ENCODE peak calls at places on chromosomes 16 and 17, in ten cellular contexts. C is GM12878, W is HCT116, Q is mammary epithelial cell, S is GM23248, E is neuronal stem cell, O is endothelial cell of umbilical vein, K is colonic mucosa, B is K562, N is kidney. X is an unnamed sample. For H3K36me3, the result is how much of the 10 kb centered on the place peaks cover.

GRCh38 chr16:24013733-24014645 is 178.2 kb downstream of the PRKCB start:
- DNase-seq in C (peak), W (no peak), Q (peak), S (no peak), E (no peak), O (no peak), K (peak), B (no peak), N (no peak), X (peak)

GRCh38 chr17:33438578-33438977 is 145.5 kb upstream of the ASIC2 start:
- DNase-seq in C (no peak), W (no peak), Q (no peak), S (no peak), E (no peak), O (no peak), K (no peak), B (peak), N (no peak), X (no peak)

GRCh38 chr17:10081571-10082169 is 116.7 kb downstream of the GAS7 start:
- DNase-seq in C (no peak), W (no peak), Q (no peak), S (no peak), E (no peak), O (no peak), K (no peak), B (no peak), N (no peak), X (no peak)

GRCh38 chr16:73020409-73020884 is 27.5 kb downstream of the ZFHX3 start:
- DNase-seq in C (no peak), W (peak), Q (peak), S (peak), E (no peak), O (peak), K (peak), B (no peak), N (no peak), X (no peak)

GRCh38 chr17:65629234-65629690 is 67.8 kb upstream of the AXIN2 start:
- DNase-seq in C (no peak), W (no peak), Q (no peak), S (no peak), E (no peak), O (no peak), K (no peak), B (no peak), N (no peak), X (no peak)

GRCh38 chr17:79220201-79220714 is 145.6 kb downstream of the ENGASE start:
- DNase-seq in C (no peak), W (no peak), Q (no peak), S (no peak), E (peak), O (no peak), K (no peak), B (no peak), N (no peak), X (no peak)

GRCh38 chr17:37648555-37648954 is 5.3 kb upstream of the DDX52 start:
- DNase-seq in C (no peak), W (no peak), Q (peak), S (peak), E (no peak), O (peak), K (no peak), B (no peak), N (no peak), X (no peak)

GRCh38 chr16:79658301-79659001 is 57.9 kb upstream of the MAF start:
- DNase-seq in C (no peak), W (no peak), Q (peak), S (peak), E (no peak), O (no peak), K (no peak), B (no peak), N (no peak), X (no peak)

GRCh38 chr16:26457896-26458295 is 608.8 kb upstream of the C16orf82 start:
- DNase-seq in C (no peak), W (no peak), Q (no peak), S (no peak), E (no peak), O (no peak), K (no peak), B (no peak), N (no peak), X (no peak)

GRCh38 chr17:68733241-68734176 is 132.3 kb upstream of the FAM20A start:
- DNase-seq in C (no peak), W (no peak), Q (no peak), S (peak), E (peak), O (peak), K (no peak), B (no peak), N (no peak), X (peak)

GRCh38 chr17:48612854-48613691 is 2.0 kb downstream of the HOXB8 start:
- DNase-seq in C (no peak), W (no peak), Q (peak), S (peak), E (no peak), O (peak), K (no peak), B (no peak), N (peak), X (no peak)

GRCh38 chr17:10149573-10150399 is 48.6 kb downstream of the GAS7 start:
- DNase-seq in C (peak), W (peak), Q (peak), S (peak), E (no peak), O (no peak), K (no peak), B (no peak), N (no peak), X (no peak)

GRCh38 chr16:88331989-88332920 is 50.5 kb upstream of the ZNF469 start:
- DNase-seq in C (no peak), W (peak), Q (peak), S (peak), E (no peak), O (peak), K (no peak), B (no peak), N (peak), X (no peak)

GRCh38 chr17:67145406-67145805 is 99.6 kb downstream of the HELZ start:
- DNase-seq in C (no peak), W (no peak), Q (no peak), S (no peak), E (no peak), O (no peak), K (no peak), B (no peak), N (no peak), X (no peak)
- H3K36me3 ChIP-seq in C (under half), W (under half), Q (under half), S (under half), E (half or more), O (under half), K (under half), B (half or more), N (under half), X (half or more)

GRCh38 chr17:62562656-62563055 is 64.8 kb upstream of the MRC2 start:
- DNase-seq in C (no peak), W (peak), Q (peak), S (peak), E (no peak), O (peak), K (peak), B (no peak), N (no peak), X (no peak)
- H3K9ac ChIP-seq in C (no peak), W (no peak), Q (no peak), S (no peak), E (no peak), O (no peak), K (no peak), B (no peak), N (no peak), X (no peak)

GRCh38 chr16:25037632-25038031 is 22.5 kb upstream of the ARHGAP17 start:
- DNase-seq in C (no peak), W (no peak), Q (no peak), S (no peak), E (no peak), O (no peak), K (no peak), B (no peak), N (no peak), X (no peak)

GRCh38 chr16:25041437-25041836 is 26.3 kb upstream of the ARHGAP17 start:
- DNase-seq in C (no peak), W (no peak), Q (no peak), S (no peak), E (no peak), O (no peak), K (no peak), B (no peak), N (no peak), X (no peak)

GRCh38 chr16:25038239-25038954 is 23.2 kb upstream of the ARHGAP17 start:
- DNase-seq in C (no peak), W (no peak), Q (no peak), S (no peak), E (no peak), O (no peak), K (no peak), B (no peak), N (no peak), X (no peak)

GRCh38 chr16:25037221-25037620 is 22.1 kb upstream of the ARHGAP17 start:
- DNase-seq in C (no peak), W (no peak), Q (no peak), S (no peak), E (no peak), O (no peak), K (no peak), B (no peak), N (no peak), X (no peak)

GRCh38 chr16:25040543-25040942 is 25.4 kb upstream of the ARHGAP17 start:
- DNase-seq in C (no peak), W (no peak), Q (no peak), S (no peak), E (no peak), O (no peak), K (no peak), B (no peak), N (no peak), X (no peak)
- H3K27ac ChIP-seq in C (peak), W (no peak), Q (no peak), S (no peak), E (no peak), O (no peak), K (no peak), B (no peak), N (no peak), X (no peak)

GRCh38 chr17:30521766-30522165 is 44.6 kb downstream of the GOSR1 start:
- DNase-seq in C (no peak), W (no peak), Q (no peak), S (no peak), E (no peak), O (no peak), K (no peak), B (no peak), N (no peak), X (no peak)
- H3K36me3 ChIP-seq in C (under half), W (under half), Q (under half), S (under half), E (half or more), O (under half), K (under half), B (under half), N (under half), X (under half)

GRCh38 chr16:56814537-56815432 is 50.2 kb upstream of the SLC12A3 start:
- DNase-seq in C (no peak), W (no peak), Q (no peak), S (no peak), E (no peak), O (peak), K (no peak), B (no peak), N (no peak), X (no peak)
- H3K9ac ChIP-seq in C (no peak), W (no peak), Q (no peak), S (no peak), E (no peak), O (no peak), K (no peak), B (no peak), N (peak), X (no peak)

GRCh38 chr16:66520406-66521194 is 29.3 kb downstream of the TK2 start:
- DNase-seq in C (no peak), W (no peak), Q (no peak), S (no peak), E (no peak), O (no peak), K (no peak), B (no peak), N (no peak), X (no peak)
- H3K27ac ChIP-seq in C (no peak), W (no peak), Q (no peak), S (no peak), E (no peak), O (peak), K (peak), B (no peak), N (peak), X (no peak)

DNA sequence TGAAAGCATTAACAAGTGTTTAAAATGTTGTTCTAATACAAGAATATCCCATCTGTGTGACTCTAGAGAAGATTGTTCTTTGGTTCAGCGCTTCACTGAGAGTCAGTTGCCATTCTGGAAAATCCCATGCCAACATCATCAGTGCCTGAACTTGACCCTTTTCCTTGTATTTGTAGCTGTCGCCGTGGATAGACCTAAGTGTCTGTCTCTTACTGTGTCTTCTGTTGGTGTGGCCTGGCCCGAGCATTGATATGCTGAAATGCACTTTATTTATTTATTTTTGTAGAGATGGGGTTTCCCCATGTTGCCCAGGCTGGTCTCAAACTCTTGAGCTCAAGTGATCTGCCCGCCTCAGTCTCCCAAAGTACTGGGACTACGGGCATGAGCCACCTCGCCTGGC is 76.0 kb downstream of the MYH11 start:
- DNase-seq in C (no peak), W (no peak), Q (no peak), S (no peak), E (no peak), O (no peak), K (no peak), B (no peak), N (no peak), X (no peak)
- H3K36me3 ChIP-seq in C (under half), W (under half), Q (under half), S (under half), E (under half), O (under half), K (under half), B (under half), N (under half), X (under half)